ENCODE peak calls at places on chromosomes 6 and 20, in six cellular contexts. One of them, this sample, is unnamed.

GRCh38 chr6:135568366-135568765 is 70.8 kb upstream of the AHI1 start:
- DNase-seq in T-helper 2 cell: no peak
- DNase-seq in brain microvascular endothelial cell: peak; percentile 97
- DNase-seq in hepatic stellate cell: peak; percentile 51
- DNase-seq in activated naive CD4-positive, alpha-beta T cell: no peak
- DNase-seq in T follicular helper cell: no peak
- DNase-seq in this sample: peak; percentile 29

GRCh38 chr6:149990109-149990671 is 26.4 kb downstream of the ULBP1 start:
- DNase-seq in T-helper 2 cell: no peak
- DNase-seq in brain microvascular endothelial cell: no peak
- DNase-seq in hepatic stellate cell: no peak
- DNase-seq in activated naive CD4-positive, alpha-beta T cell: no peak
- DNase-seq in T follicular helper cell: no peak
- DNase-seq in this sample: no peak

GRCh38 chr6:134766497-134766896 is 183.4 kb downstream of the ALDH8A1 start:
- DNase-seq in T-helper 2 cell: no peak
- DNase-seq in brain microvascular endothelial cell: no peak
- DNase-seq in hepatic stellate cell: no peak
- DNase-seq in activated naive CD4-positive, alpha-beta T cell: no peak
- DNase-seq in T follicular helper cell: no peak
- DNase-seq in this sample: no peak

GRCh38 chr6:79601020-79601609 is 30.0 kb upstream of the SH3BGRL2 start:
- DNase-seq in T-helper 2 cell: no peak
- DNase-seq in brain microvascular endothelial cell: peak; percentile 71
- DNase-seq in hepatic stellate cell: peak; percentile 63
- DNase-seq in activated naive CD4-positive, alpha-beta T cell: no peak
- DNase-seq in T follicular helper cell: no peak
- DNase-seq in this sample: no peak

GRCh38 chr6:132257561-132257960 is 143.7 kb downstream of the MOXD1 start:
- DNase-seq in T-helper 2 cell: no peak
- DNase-seq in brain microvascular endothelial cell: peak; percentile 25
- DNase-seq in hepatic stellate cell: no peak
- DNase-seq in activated naive CD4-positive, alpha-beta T cell: no peak
- DNase-seq in T follicular helper cell: no peak
- DNase-seq in this sample: no peak

GRCh38 chr6:106870069-106870468 is 104.5 kb downstream of the CD24 start:
- DNase-seq in T-helper 2 cell: no peak
- DNase-seq in brain microvascular endothelial cell: peak; percentile 24
- DNase-seq in hepatic stellate cell: no peak
- DNase-seq in activated naive CD4-positive, alpha-beta T cell: no peak
- DNase-seq in T follicular helper cell: no peak
- DNase-seq in this sample: no peak

GRCh38 chr20:43955244-43956191 is 40.9 kb downstream of the TOX2 start:
- DNase-seq in T-helper 2 cell: peak; percentile 14
- DNase-seq in brain microvascular endothelial cell: peak; percentile 77
- DNase-seq in hepatic stellate cell: peak; percentile 81
- DNase-seq in activated naive CD4-positive, alpha-beta T cell: no peak
- DNase-seq in T follicular helper cell: peak; percentile 33
- DNase-seq in this sample: peak; percentile 65

GRCh38 chr6:42339991-42340401 is 111.7 kb downstream of the TRERF1 start:
- DNase-seq in T-helper 2 cell: peak; percentile 47
- DNase-seq in brain microvascular endothelial cell: no peak
- DNase-seq in hepatic stellate cell: no peak
- DNase-seq in activated naive CD4-positive, alpha-beta T cell: no peak
- DNase-seq in T follicular helper cell: no peak
- DNase-seq in this sample: no peak

GRCh38 chr20:14383326-14383725 is 45.9 kb upstream of the FLRT3 start:
- DNase-seq in T-helper 2 cell: no peak
- DNase-seq in brain microvascular endothelial cell: no peak
- DNase-seq in hepatic stellate cell: no peak
- DNase-seq in activated naive CD4-positive, alpha-beta T cell: no peak
- DNase-seq in T follicular helper cell: no peak
- DNase-seq in this sample: no peak

GRCh38 chr20:16952965-16953364 is 204.8 kb downstream of the OTOR start:
- DNase-seq in T-helper 2 cell: no peak
- DNase-seq in brain microvascular endothelial cell: no peak
- DNase-seq in hepatic stellate cell: no peak
- DNase-seq in activated naive CD4-positive, alpha-beta T cell: no peak
- DNase-seq in T follicular helper cell: no peak
- DNase-seq in this sample: no peak

GRCh38 chr20:32737371-32738223 is 5.7 kb downstream of the COMMD7 start:
- DNase-seq in T-helper 2 cell: no peak
- DNase-seq in brain microvascular endothelial cell: peak; percentile 66
- DNase-seq in hepatic stellate cell: peak; percentile 48
- DNase-seq in activated naive CD4-positive, alpha-beta T cell: no peak
- DNase-seq in T follicular helper cell: no peak
- DNase-seq in this sample: peak; percentile 26

GRCh38 chr20:32240220-32240619 is 32.5 kb downstream of the POFUT1 start:
- DNase-seq in T-helper 2 cell: no peak
- DNase-seq in brain microvascular endothelial cell: no peak
- DNase-seq in hepatic stellate cell: no peak
- DNase-seq in activated naive CD4-positive, alpha-beta T cell: no peak
- DNase-seq in T follicular helper cell: no peak
- DNase-seq in this sample: no peak

GRCh38 chr20:63534427-63534830 is 2.7 kb downstream of the PTK6 start:
- DNase-seq in T-helper 2 cell: no peak
- DNase-seq in brain microvascular endothelial cell: no peak
- DNase-seq in hepatic stellate cell: no peak
- DNase-seq in activated naive CD4-positive, alpha-beta T cell: no peak
- DNase-seq in T follicular helper cell: no peak
- DNase-seq in this sample: no peak

GRCh38 chr6:489762-490161 is 98.2 kb downstream of the IRF4 start:
- DNase-seq in T-helper 2 cell: no peak
- DNase-seq in brain microvascular endothelial cell: no peak
- DNase-seq in hepatic stellate cell: no peak
- DNase-seq in activated naive CD4-positive, alpha-beta T cell: no peak
- DNase-seq in T follicular helper cell: no peak
- DNase-seq in this sample: no peak

GRCh38 chr20:62232764-62233645 is 5.3 kb upstream of the OSBPL2 start:
- DNase-seq in T-helper 2 cell: no peak
- DNase-seq in brain microvascular endothelial cell: no peak
- DNase-seq in hepatic stellate cell: no peak
- DNase-seq in activated naive CD4-positive, alpha-beta T cell: no peak
- DNase-seq in T follicular helper cell: no peak
- DNase-seq in this sample: no peak

GRCh38 chr6:148997863-148998262 is 251.0 kb downstream of the UST start:
- DNase-seq in T-helper 2 cell: no peak
- DNase-seq in brain microvascular endothelial cell: no peak
- DNase-seq in hepatic stellate cell: peak; percentile 20
- DNase-seq in activated naive CD4-positive, alpha-beta T cell: no peak
- DNase-seq in T follicular helper cell: no peak
- DNase-seq in this sample: peak; percentile 90

GRCh38 chr20:35146922-35147574 is at the start of gene EDEM2:
- DNase-seq in T-helper 2 cell: peak; percentile 85
- DNase-seq in brain microvascular endothelial cell: peak; percentile 96
- DNase-seq in hepatic stellate cell: peak; percentile 97
- DNase-seq in activated naive CD4-positive, alpha-beta T cell: peak; percentile 79
- DNase-seq in T follicular helper cell: peak; percentile 89
- DNase-seq in this sample: peak; percentile 91

GRCh38 chr6:133055527-133055966 is 185.6 kb upstream of the EYA4 start:
- DNase-seq in T-helper 2 cell: no peak
- DNase-seq in brain microvascular endothelial cell: no peak
- DNase-seq in hepatic stellate cell: no peak
- DNase-seq in activated naive CD4-positive, alpha-beta T cell: no peak
- DNase-seq in T follicular helper cell: no peak
- DNase-seq in this sample: no peak

GRCh38 chr6:116057766-116058165 is 2.9 kb downstream of the FRK start:
- DNase-seq in T-helper 2 cell: no peak
- DNase-seq in brain microvascular endothelial cell: no peak
- DNase-seq in hepatic stellate cell: no peak
- DNase-seq in activated naive CD4-positive, alpha-beta T cell: no peak
- DNase-seq in T follicular helper cell: no peak
- DNase-seq in this sample: no peak

GRCh38 chr20:15895560-15896084 is 677.6 kb downstream of the KIF16B start:
- DNase-seq in T-helper 2 cell: no peak
- DNase-seq in brain microvascular endothelial cell: no peak
- DNase-seq in hepatic stellate cell: no peak
- DNase-seq in activated naive CD4-positive, alpha-beta T cell: no peak
- DNase-seq in T follicular helper cell: no peak
- DNase-seq in this sample: peak; percentile 31

GRCh38 chr20:3420211-3420707 is 12.8 kb upstream of the DNAAF9 start:
- DNase-seq in T-helper 2 cell: peak; percentile 12
- DNase-seq in brain microvascular endothelial cell: peak; percentile 13
- DNase-seq in hepatic stellate cell: no peak
- DNase-seq in activated naive CD4-positive, alpha-beta T cell: no peak
- DNase-seq in T follicular helper cell: no peak
- DNase-seq in this sample: peak; percentile 30

GRCh38 chr20:43541214-43541613 is 17.6 kb upstream of the SGK2 start:
- DNase-seq in T-helper 2 cell: no peak
- DNase-seq in brain microvascular endothelial cell: no peak
- DNase-seq in hepatic stellate cell: peak; percentile 34
- DNase-seq in activated naive CD4-positive, alpha-beta T cell: no peak
- DNase-seq in T follicular helper cell: no peak
- DNase-seq in this sample: no peak

GRCh38 chr6:19356692-19357091 is 480.5 kb upstream of the ID4 start:
- DNase-seq in T-helper 2 cell: no peak
- DNase-seq in brain microvascular endothelial cell: no peak
- DNase-seq in hepatic stellate cell: no peak
- DNase-seq in activated naive CD4-positive, alpha-beta T cell: no peak
- DNase-seq in T follicular helper cell: no peak
- DNase-seq in this sample: no peak

GRCh38 chr6:158786645-158787304 is 32.4 kb downstream of the EZR start:
- DNase-seq in T-helper 2 cell: no peak
- DNase-seq in brain microvascular endothelial cell: no peak
- DNase-seq in hepatic stellate cell: no peak
- DNase-seq in activated naive CD4-positive, alpha-beta T cell: no peak
- DNase-seq in T follicular helper cell: no peak
- DNase-seq in this sample: no peak

GRCh38 chr6:145453376-145453775 is 281.9 kb downstream of the EPM2A start:
- DNase-seq in T-helper 2 cell: no peak
- DNase-seq in brain microvascular endothelial cell: no peak
- DNase-seq in hepatic stellate cell: no peak
- DNase-seq in activated naive CD4-positive, alpha-beta T cell: no peak
- DNase-seq in T follicular helper cell: no peak
- DNase-seq in this sample: peak; percentile 2

GRCh38 chr6:116616757-116617093 is 446 bp downstream of the RSPH4A start:
- DNase-seq in T-helper 2 cell: no peak
- DNase-seq in brain microvascular endothelial cell: no peak
- DNase-seq in hepatic stellate cell: peak; percentile 4
- DNase-seq in activated naive CD4-positive, alpha-beta T cell: no peak
- DNase-seq in T follicular helper cell: no peak
- DNase-seq in this sample: no peak

This sample was measured in foreskin melanocyte.